ENCODE peak calls at places on chromosomes 5 and 9, in five cellular contexts. One of them, this sample, is unnamed.

GRCh38 chr9:22617156-22617555 is 170.5 kb downstream of the DMRTA1 start:
- DNase-seq in ovary: no peak
- DNase-seq in endothelial cell: no peak
- DNase-seq in fibroblast of pulmonary artery: no peak
- DNase-seq in AG04450: no peak
- DNase-seq in this sample: no peak

GRCh38 chr5:34894716-34895115 is 20.6 kb downstream of the RAD1 start:
- DNase-seq in endothelial cell: no peak
- DNase-seq in AG04450: no peak
- DNase-seq in fibroblast of pulmonary artery: no peak
- DNase-seq in ovary: no peak
- DNase-seq in this sample: no peak

GRCh38 chr9:5625916-5626315 is 3.0 kb upstream of the RIC1 start:
- DNase-seq in fibroblast of pulmonary artery: no peak
- DNase-seq in ovary: no peak
- DNase-seq in AG04450: no peak
- DNase-seq in endothelial cell: no peak
- DNase-seq in this sample: no peak

GRCh38 chr5:120098902-120099301 is 365.2 kb upstream of the PRR16 start:
- DNase-seq in ovary: no peak
- DNase-seq in endothelial cell: no peak
- DNase-seq in fibroblast of pulmonary artery: no peak
- DNase-seq in AG04450: peak
- DNase-seq in this sample: no peak

GRCh38 chr5:143898914-143899591 is 87.1 kb downstream of the HMHB1 start:
- DNase-seq in AG04450: no peak
- DNase-seq in ovary: no peak
- DNase-seq in fibroblast of pulmonary artery: no peak
- DNase-seq in endothelial cell: no peak
- DNase-seq in this sample: no peak

GRCh38 chr5:155898284-155898683 is 428.7 kb upstream of the SGCD start:
- DNase-seq in fibroblast of pulmonary artery: no peak
- DNase-seq in endothelial cell: no peak
- DNase-seq in AG04450: no peak
- DNase-seq in ovary: no peak
- DNase-seq in this sample: no peak

GRCh38 chr5:133453825-133454224 is 158.5 kb downstream of the FSTL4 start:
- DNase-seq in fibroblast of pulmonary artery: no peak
- DNase-seq in endothelial cell: no peak
- DNase-seq in AG04450: no peak
- DNase-seq in ovary: no peak
- DNase-seq in this sample: no peak

GRCh38 chr9:37700131-37700530 is 49.4 kb downstream of the FRMPD1 start:
- DNase-seq in fibroblast of pulmonary artery: no peak
- DNase-seq in ovary: no peak
- DNase-seq in endothelial cell: no peak
- DNase-seq in AG04450: no peak
- DNase-seq in this sample: no peak

GRCh38 chr9:36023260-36024048 is 13.3 kb upstream of the RECK start:
- DNase-seq in endothelial cell: peak
- DNase-seq in ovary: peak
- DNase-seq in fibroblast of pulmonary artery: peak
- DNase-seq in AG04450: no peak
- DNase-seq in this sample: peak

GRCh38 chr9:1458503-1458902 is 408.3 kb downstream of the DMRT2 start:
- DNase-seq in endothelial cell: no peak
- DNase-seq in AG04450: no peak
- DNase-seq in fibroblast of pulmonary artery: peak
- DNase-seq in ovary: no peak
- DNase-seq in this sample: no peak

GRCh38 chr9:93090091-93090655 is 5.8 kb upstream of the CARD19 start:
- DNase-seq in ovary: peak
- DNase-seq in endothelial cell: no peak
- DNase-seq in fibroblast of pulmonary artery: no peak
- DNase-seq in AG04450: no peak
- DNase-seq in this sample: no peak

GRCh38 chr5:53120165-53120564 is 10.6 kb upstream of the MOCS2 start:
- DNase-seq in AG04450: no peak
- DNase-seq in ovary: no peak
- DNase-seq in endothelial cell: no peak
- DNase-seq in fibroblast of pulmonary artery: no peak
- DNase-seq in this sample: no peak

GRCh38 chr9:111433082-111433481 is 51.1 kb downstream of the ECPAS start:
- DNase-seq in AG04450: no peak
- DNase-seq in ovary: no peak
- DNase-seq in fibroblast of pulmonary artery: no peak
- DNase-seq in endothelial cell: no peak
- DNase-seq in this sample: no peak

GRCh38 chr9:16501726-16502125 is 368.7 kb downstream of the BNC2 start:
- DNase-seq in fibroblast of pulmonary artery: no peak
- DNase-seq in endothelial cell: no peak
- DNase-seq in ovary: no peak
- DNase-seq in AG04450: no peak
- DNase-seq in this sample: no peak

GRCh38 chr9:124870723-124871122 is 8.8 kb downstream of the ARPC5L start:
- DNase-seq in fibroblast of pulmonary artery: no peak
- DNase-seq in ovary: no peak
- DNase-seq in endothelial cell: no peak
- DNase-seq in AG04450: no peak
- DNase-seq in this sample: no peak

GRCh38 chr9:28976250-28976649 is 1403.0 kb upstream of the C9orf72 start:
- DNase-seq in ovary: no peak
- DNase-seq in endothelial cell: no peak
- DNase-seq in fibroblast of pulmonary artery: no peak
- DNase-seq in AG04450: no peak
- DNase-seq in this sample: no peak

GRCh38 chr9:30757723-30758122 is 1626.7 kb upstream of the ACO1 start:
- DNase-seq in ovary: no peak
- DNase-seq in fibroblast of pulmonary artery: no peak
- DNase-seq in endothelial cell: no peak
- DNase-seq in AG04450: no peak
- DNase-seq in this sample: no peak

DNA sequence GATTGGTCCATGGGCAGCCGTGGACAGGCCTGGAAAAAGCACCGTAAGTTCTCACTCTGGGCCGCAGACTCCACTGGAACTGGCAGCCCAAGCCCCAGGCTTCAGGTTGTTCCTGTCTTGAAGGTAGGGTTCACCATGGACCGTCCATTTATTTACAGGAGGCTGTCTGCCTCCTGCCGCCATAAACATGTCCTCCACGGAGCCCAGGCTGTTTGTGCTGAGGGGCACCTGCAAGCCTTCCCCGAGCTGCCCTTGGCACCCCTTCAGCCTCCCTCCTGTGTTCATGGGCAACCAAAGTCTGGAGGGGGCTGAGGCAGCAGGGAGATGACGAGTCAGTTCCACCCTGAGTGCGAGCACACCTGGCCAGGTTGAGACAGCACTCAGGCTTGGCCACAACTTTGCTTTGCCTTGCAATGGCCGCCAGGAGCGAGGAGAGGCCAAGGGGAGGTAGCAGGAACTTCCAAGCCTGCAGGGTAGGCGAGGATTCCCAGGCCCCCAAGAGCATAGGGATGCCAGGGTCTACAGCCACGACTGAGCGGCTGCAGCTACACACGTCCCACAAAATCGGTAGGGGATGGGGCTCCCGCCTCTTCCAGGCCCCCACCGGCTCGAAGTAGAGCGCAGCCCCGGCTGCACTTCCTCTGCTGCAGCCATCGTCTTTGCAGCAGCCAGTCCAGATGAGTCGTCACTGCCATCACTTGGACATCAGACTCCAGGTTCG is 1625.6 kb upstream of the ACO1 start:
- DNase-seq in endothelial cell: no peak
- DNase-seq in AG04450: no peak
- DNase-seq in ovary: no peak
- DNase-seq in fibroblast of pulmonary artery: no peak
- DNase-seq in this sample: no peak
- TF ChIP-seq CTCF in endothelial cell: no peak
- TF ChIP-seq CTCF in AG04450: no peak
- TF ChIP-seq CTCF in ovary: no peak
- TF ChIP-seq CTCF in fibroblast of pulmonary artery: no peak
- TF ChIP-seq CTCF in this sample: no peak

DNA sequence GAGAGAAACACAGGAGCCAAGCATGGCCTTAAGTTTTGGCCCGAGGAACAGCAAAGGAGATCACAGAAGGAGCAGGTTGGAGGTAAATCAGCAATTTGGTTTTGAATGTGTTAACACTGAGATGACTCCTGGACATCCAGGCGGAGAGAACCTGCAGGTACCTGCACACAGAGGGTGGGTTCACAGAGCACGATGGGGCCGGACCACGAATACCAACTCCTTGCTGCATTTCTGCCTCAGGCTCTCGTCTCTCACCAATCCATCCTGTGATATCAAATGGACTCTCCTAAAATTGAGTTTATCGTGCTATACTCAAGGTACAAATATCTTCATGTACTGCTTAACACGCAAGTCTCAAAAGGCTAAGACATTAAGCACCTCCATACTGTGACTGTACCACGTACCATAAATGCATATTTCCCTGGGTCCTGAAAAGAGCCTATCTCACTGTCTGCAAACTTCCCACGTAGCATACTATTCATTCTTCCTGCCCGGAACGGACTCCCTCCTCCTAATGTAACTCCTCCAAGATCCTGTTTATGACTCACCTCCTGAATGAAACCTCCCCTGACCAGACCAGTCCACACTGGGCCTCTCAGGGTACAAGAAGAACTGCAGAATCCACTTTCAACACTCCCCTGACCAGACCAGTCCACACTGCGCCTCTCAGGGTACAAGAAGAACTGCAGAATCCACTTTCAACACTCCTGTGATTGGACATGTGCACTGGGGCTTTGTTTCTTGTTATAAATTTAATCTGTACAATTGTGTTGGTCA is 380.8 kb upstream of the RFX3 start:
- DNase-seq in endothelial cell: no peak
- DNase-seq in ovary: no peak
- DNase-seq in AG04450: peak
- DNase-seq in fibroblast of pulmonary artery: peak
- DNase-seq in this sample: no peak
- TF ChIP-seq CTCF in endothelial cell: no peak
- TF ChIP-seq CTCF in ovary: no peak
- TF ChIP-seq CTCF in AG04450: no peak
- TF ChIP-seq CTCF in fibroblast of pulmonary artery: peak
- TF ChIP-seq CTCF in this sample: no peak

DNA sequence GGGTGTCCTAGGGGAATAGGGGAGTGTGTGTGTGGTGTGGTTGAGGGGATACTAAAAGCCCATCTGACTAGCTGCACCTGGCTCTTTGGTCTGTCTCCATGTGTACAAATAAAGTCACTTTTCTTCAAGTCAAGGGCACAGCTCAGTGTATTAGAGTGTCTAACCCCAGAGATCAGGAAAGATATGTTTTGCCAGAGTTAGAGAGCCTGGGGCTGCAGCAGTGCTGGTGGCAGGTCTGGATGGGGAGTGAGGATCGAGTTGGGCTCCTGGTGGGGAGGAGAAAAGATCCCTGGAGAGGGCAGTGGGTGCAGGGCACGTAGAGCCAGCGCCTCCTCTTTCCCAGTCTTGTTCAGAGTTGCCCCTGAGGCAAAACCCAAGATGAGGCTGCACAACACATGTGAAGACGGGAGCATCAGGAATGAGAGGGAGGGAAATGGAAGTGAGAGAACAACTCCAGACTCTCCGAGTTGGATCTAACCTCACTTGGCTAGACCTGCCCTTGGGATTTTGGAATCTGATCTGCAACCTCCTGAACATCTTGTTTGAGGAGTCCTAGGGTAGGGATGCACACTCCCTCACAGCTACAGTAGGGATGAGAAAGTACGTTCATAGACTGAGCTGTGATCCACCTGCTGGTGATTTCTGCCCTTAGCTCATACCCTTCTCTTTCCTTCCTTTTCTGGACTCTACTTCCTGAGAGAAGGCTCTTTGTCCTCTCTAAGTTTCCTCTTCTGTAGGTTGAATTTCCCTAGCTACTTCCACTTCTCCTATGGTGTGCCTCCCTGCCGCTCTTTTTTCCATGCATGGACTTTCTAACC is 309.9 kb downstream of the ZSWIM6 start:
- DNase-seq in endothelial cell: no peak
- DNase-seq in AG04450: no peak
- DNase-seq in fibroblast of pulmonary artery: no peak
- DNase-seq in ovary: no peak
- DNase-seq in this sample: no peak
- TF ChIP-seq CTCF in endothelial cell: no peak
- TF ChIP-seq CTCF in AG04450: peak
- TF ChIP-seq CTCF in fibroblast of pulmonary artery: no peak
- TF ChIP-seq CTCF in ovary: no peak
- TF ChIP-seq CTCF in this sample: no peak

GRCh38 chr5:140791111-140791510 is 3.5 kb upstream of the PCDHA2 start:
- DNase-seq in endothelial cell: no peak
- DNase-seq in AG04450: no peak
- DNase-seq in ovary: no peak
- DNase-seq in fibroblast of pulmonary artery: no peak
- DNase-seq in this sample: no peak

GRCh38 chr5:140796718-140797095 is 2.1 kb downstream of the PCDHA2 start:
- DNase-seq in fibroblast of pulmonary artery: no peak
- DNase-seq in ovary: no peak
- DNase-seq in endothelial cell: no peak
- DNase-seq in AG04450: no peak
- DNase-seq in this sample: no peak

GRCh38 chr5:140795259-140795641 is 598 bp downstream of the PCDHA2 start:
- DNase-seq in ovary: no peak
- DNase-seq in endothelial cell: peak
- DNase-seq in fibroblast of pulmonary artery: peak
- DNase-seq in AG04450: no peak
- DNase-seq in this sample: no peak

DNA sequence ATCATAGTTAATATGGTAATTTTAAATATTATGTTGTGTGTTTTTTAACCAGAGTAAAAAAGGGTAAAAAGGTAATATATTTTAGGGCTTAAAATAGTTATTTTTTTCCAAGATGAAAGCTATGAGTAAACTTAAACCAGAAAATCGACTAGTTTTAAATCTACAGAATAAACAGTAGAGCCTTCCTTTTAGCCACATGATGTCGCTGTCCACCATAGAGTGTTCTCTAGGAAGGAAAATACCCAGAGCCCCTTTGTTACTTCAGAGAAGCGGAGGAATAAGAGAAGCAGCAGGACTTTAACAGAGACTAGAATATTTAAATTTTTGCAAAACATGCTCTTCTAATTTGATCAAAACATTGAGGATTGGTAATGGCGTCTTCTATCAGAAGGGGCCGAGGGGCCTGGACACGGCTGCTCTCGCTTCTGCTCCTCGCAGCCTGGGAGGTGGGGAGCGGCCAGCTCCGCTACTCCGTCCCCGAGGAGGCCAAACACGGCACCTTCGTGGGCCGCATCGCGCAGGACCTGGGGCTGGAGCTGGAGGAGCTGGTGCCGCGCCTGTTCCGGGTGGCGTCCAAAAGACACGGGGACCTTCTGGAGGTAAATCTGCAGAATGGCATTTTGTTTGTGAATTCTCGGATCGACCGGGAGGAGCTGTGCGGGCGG is at the start of gene PCDHA2:
- DNase-seq in ovary: no peak
- DNase-seq in AG04450: no peak
- DNase-seq in endothelial cell: no peak
- DNase-seq in fibroblast of pulmonary artery: no peak
- DNase-seq in this sample: no peak
- TF ChIP-seq CTCF in ovary: no peak
- TF ChIP-seq CTCF in AG04450: no peak
- TF ChIP-seq CTCF in endothelial cell: no peak
- TF ChIP-seq CTCF in fibroblast of pulmonary artery: no peak
- TF ChIP-seq CTCF in this sample: no peak

GRCh38 chr9:134289241-134289875 is 36.9 kb upstream of the RXRA start:
- DNase-seq in endothelial cell: no peak
- DNase-seq in fibroblast of pulmonary artery: no peak
- DNase-seq in ovary: no peak
- DNase-seq in AG04450: no peak
- DNase-seq in this sample: peak
- TF ChIP-seq CTCF in endothelial cell: no peak
- TF ChIP-seq CTCF in fibroblast of pulmonary artery: no peak
- TF ChIP-seq CTCF in ovary: no peak
- TF ChIP-seq CTCF in AG04450: no peak
- TF ChIP-seq CTCF in this sample: no peak

This sample was measured in glutamatergic neuron.